ENCODE peak calls at places on chromosomes 4 and X, in nine cellular contexts. L is GM18507; Q is coronary artery; S is HS-27A; J is left colon; V is T-helper 2 cell; H is A549; I is fibroblast of the conjunctiva; W is activated CD4-positive, alpha-beta T cell treated with anti-CD3 and anti-CD28 coated beads, Interleukin-2, amount 50 U/mL, for 24 hours. F is an unnamed sample.
A peak's percentile ranks its signal among the peaks of the same experiment; 100 is the strongest.

GRCh38 chr4:82797591-82798081 is 960 bp downstream of the SCD5 start:
- DNase-seq in L (no peak), Q (no peak), S (no peak), J (no peak), V (peak; percentile 30), H (peak; percentile 26), I (no peak), W (no peak), F (no peak)

GRCh38 chr4:145703850-145704528 is 24.0 kb downstream of the C4orf51 start:
- DNase-seq in L (no peak), Q (no peak), S (no peak), J (no peak), V (no peak), H (no peak), I (no peak), W (no peak), F (no peak)

GRCh38 chr4:90718926-90719325 is 591.7 kb downstream of the CCSER1 start:
- DNase-seq in L (no peak), Q (no peak), S (no peak), J (no peak), V (no peak), H (no peak), I (no peak), W (no peak), F (no peak)

GRCh38 chr4:176587920-176588319 is 204.8 kb downstream of the VEGFC start:
- DNase-seq in L (no peak), Q (no peak), S (no peak), J (no peak), V (no peak), H (no peak), I (peak; percentile 31), W (no peak), F (peak; percentile 93)

GRCh38 chr4:25950476-25951389 is 36.7 kb downstream of the SMIM20 start:
- DNase-seq in L (no peak), Q (no peak), S (no peak), J (no peak), V (no peak), H (no peak), I (no peak), W (no peak), F (no peak)

GRCh38 chrX:101195442-101196173 is 24.0 kb upstream of the DRP2 start:
- DNase-seq in L (no peak), Q (no peak), S (no peak), J (no peak), V (no peak), H (no peak), I (no peak), W (no peak), F (no peak)

GRCh38 chr4:8200302-8200975 is 1.3 kb downstream of the SH3TC1 start:
- DNase-seq in L (no peak), Q (no peak), S (no peak), J (peak; percentile 63), V (peak; percentile 51), H (no peak), I (no peak), W (no peak), F (no peak)

GRCh38 chrX:110317079-110317819 is 636 bp downstream of the AMMECR1 start:
- DNase-seq in L (no peak), Q (no peak), S (no peak), J (peak; percentile 26), V (peak; percentile 35), H (peak; percentile 2), I (no peak), W (peak; percentile 11), F (no peak)

GRCh38 chr4:117971406-117971805 is 62.9 kb upstream of the NDST3 start:
- DNase-seq in L (no peak), Q (no peak), S (no peak), J (no peak), V (no peak), H (no peak), I (peak; percentile 34), W (no peak), F (no peak)

GRCh38 chr4:53688186-53688790 is 97.0 kb upstream of the LNX1 start:
- DNase-seq in L (no peak), Q (no peak), S (peak; percentile 99), J (no peak), V (peak; percentile 45), H (peak; percentile 39), I (peak; percentile 97), W (no peak), F (peak; percentile 99)